ENCODE peak calls at places on chromosomes 12 and 14, in four cellular contexts. E is HepG2, L is neural progenitor cell, K is COR-L47. N is an unnamed sample.

GRCh38 chr14:54706768-54707167 is 139.8 kb downstream of the SAMD4A start:
- DNase-seq in E (no peak), L (no peak), K (no peak), N (no peak)

GRCh38 chr12:31316964-31317363 is 9.0 kb downstream of the SINHCAF start:
- DNase-seq in E (no peak), L (no peak), K (no peak), N (no peak)

GRCh38 chr12:94149781-94150482 is 1.6 kb downstream of the PLXNC1 start:
- DNase-seq in E (no peak), L (peak; percentile 84), K (peak; percentile 55), N (peak; percentile 37)

GRCh38 chr12:115830633-115831032 is 446.9 kb downstream of the MED13L start:
- DNase-seq in E (no peak), L (no peak), K (no peak), N (no peak)

GRCh38 chr12:42482086-42482819 is 107.3 kb downstream of the PRICKLE1 start:
- DNase-seq in E (peak; percentile 3), L (peak; percentile 52), K (no peak), N (no peak)

GRCh38 chr12:123713398-123714301 is 1.5 kb downstream of the ATP6V0A2 start:
- DNase-seq in E (peak; percentile 16), L (no peak), K (no peak), N (no peak)

GRCh38 chr14:88386395-88386794 is 938 bp downstream of the SPATA7 start:
- DNase-seq in E (no peak), L (no peak), K (no peak), N (no peak)

GRCh38 chr12:28930704-28931103 is 218.4 kb upstream of the FAR2 start:
- DNase-seq in E (no peak), L (no peak), K (no peak), N (no peak)

GRCh38 chr12:107500310-107500709 is 185.3 kb upstream of the PWP1 start:
- DNase-seq in E (no peak), L (no peak), K (no peak), N (no peak)

GRCh38 chr12:95017482-95017881 is 14.0 kb upstream of the NDUFA12 start:
- DNase-seq in E (no peak), L (no peak), K (no peak), N (no peak)